ENCODE peak calls at places on chromosomes 7 and 10, in seven cellular contexts. One of them, this sample, is unnamed.

GRCh38 chr7:3279147-3279818 is 21.8 kb upstream of the SDK1 start:
- DNase-seq in activated T-helper 1 cell treated with anti-CD3 and anti-CD28 coated beads, Interleukin-2, amount 50 U/mL, for 16 hours: no peak
- DNase-seq in fibroblast of gingiva: no peak
- DNase-seq in cardiac muscle cell: no peak
- DNase-seq in mucosa of descending colon: no peak
- DNase-seq in NCI-H1092: no peak
- DNase-seq in AG04449: no peak
- DNase-seq in this sample: no peak

GRCh38 chr10:95755511-95756004 is 405 bp upstream of the ENTPD1 start:
- DNase-seq in activated T-helper 1 cell treated with anti-CD3 and anti-CD28 coated beads, Interleukin-2, amount 50 U/mL, for 16 hours: no peak
- DNase-seq in fibroblast of gingiva: no peak
- DNase-seq in cardiac muscle cell: peak
- DNase-seq in mucosa of descending colon: peak
- DNase-seq in NCI-H1092: no peak
- DNase-seq in AG04449: no peak
- DNase-seq in this sample: no peak

GRCh38 chr7:137363683-137364082 is 20.1 kb upstream of the PTN start:
- DNase-seq in activated T-helper 1 cell treated with anti-CD3 and anti-CD28 coated beads, Interleukin-2, amount 50 U/mL, for 16 hours: no peak
- DNase-seq in fibroblast of gingiva: no peak
- DNase-seq in cardiac muscle cell: no peak
- DNase-seq in mucosa of descending colon: no peak
- DNase-seq in NCI-H1092: no peak
- DNase-seq in AG04449: no peak
- DNase-seq in this sample: no peak

GRCh38 chr7:40301486-40302065 is 166.8 kb downstream of the SUGCT start:
- DNase-seq in activated T-helper 1 cell treated with anti-CD3 and anti-CD28 coated beads, Interleukin-2, amount 50 U/mL, for 16 hours: no peak
- DNase-seq in fibroblast of gingiva: peak
- DNase-seq in cardiac muscle cell: no peak
- DNase-seq in mucosa of descending colon: no peak
- DNase-seq in NCI-H1092: no peak
- DNase-seq in AG04449: no peak
- DNase-seq in this sample: no peak

GRCh38 chr7:192701-193536 is 548 bp downstream of the FAM20C start:
- DNase-seq in activated T-helper 1 cell treated with anti-CD3 and anti-CD28 coated beads, Interleukin-2, amount 50 U/mL, for 16 hours: no peak
- DNase-seq in fibroblast of gingiva: no peak
- DNase-seq in cardiac muscle cell: no peak
- DNase-seq in mucosa of descending colon: peak
- DNase-seq in NCI-H1092: no peak
- DNase-seq in AG04449: no peak
- DNase-seq in this sample: no peak

GRCh38 chr7:80370587-80370986 is 141.3 kb downstream of the GNAT3 start:
- DNase-seq in activated T-helper 1 cell treated with anti-CD3 and anti-CD28 coated beads, Interleukin-2, amount 50 U/mL, for 16 hours: no peak
- DNase-seq in fibroblast of gingiva: no peak
- DNase-seq in cardiac muscle cell: no peak
- DNase-seq in mucosa of descending colon: no peak
- DNase-seq in NCI-H1092: no peak
- DNase-seq in AG04449: no peak
- DNase-seq in this sample: no peak

GRCh38 chr10:88092975-88093374 is 229.6 kb downstream of the PTEN start:
- DNase-seq in activated T-helper 1 cell treated with anti-CD3 and anti-CD28 coated beads, Interleukin-2, amount 50 U/mL, for 16 hours: no peak
- DNase-seq in fibroblast of gingiva: no peak
- DNase-seq in cardiac muscle cell: no peak
- DNase-seq in mucosa of descending colon: peak
- DNase-seq in NCI-H1092: peak
- DNase-seq in AG04449: no peak
- DNase-seq in this sample: no peak

GRCh38 chr7:21902240-21902639 is 43.5 kb downstream of the CDCA7L start:
- DNase-seq in activated T-helper 1 cell treated with anti-CD3 and anti-CD28 coated beads, Interleukin-2, amount 50 U/mL, for 16 hours: no peak
- DNase-seq in fibroblast of gingiva: peak
- DNase-seq in cardiac muscle cell: peak
- DNase-seq in mucosa of descending colon: no peak
- DNase-seq in NCI-H1092: no peak
- DNase-seq in AG04449: peak
- DNase-seq in this sample: no peak

GRCh38 chr7:132245539-132245938 is 330.7 kb downstream of the PLXNA4 start:
- DNase-seq in activated T-helper 1 cell treated with anti-CD3 and anti-CD28 coated beads, Interleukin-2, amount 50 U/mL, for 16 hours: no peak
- DNase-seq in fibroblast of gingiva: no peak
- DNase-seq in cardiac muscle cell: no peak
- DNase-seq in mucosa of descending colon: no peak
- DNase-seq in NCI-H1092: no peak
- DNase-seq in AG04449: no peak
- DNase-seq in this sample: no peak

GRCh38 chr7:90262438-90262837 is 17.5 kb downstream of the CFAP69 start:
- DNase-seq in activated T-helper 1 cell treated with anti-CD3 and anti-CD28 coated beads, Interleukin-2, amount 50 U/mL, for 16 hours: no peak
- DNase-seq in fibroblast of gingiva: peak
- DNase-seq in cardiac muscle cell: peak
- DNase-seq in mucosa of descending colon: no peak
- DNase-seq in NCI-H1092: peak
- DNase-seq in AG04449: no peak
- DNase-seq in this sample: no peak

GRCh38 chr7:124399941-124400340 is 365.7 kb downstream of the GPR37 start:
- DNase-seq in activated T-helper 1 cell treated with anti-CD3 and anti-CD28 coated beads, Interleukin-2, amount 50 U/mL, for 16 hours: no peak
- DNase-seq in fibroblast of gingiva: no peak
- DNase-seq in cardiac muscle cell: no peak
- DNase-seq in mucosa of descending colon: no peak
- DNase-seq in NCI-H1092: no peak
- DNase-seq in AG04449: no peak
- DNase-seq in this sample: no peak

GRCh38 chr10:91642831-91643692 is 10.2 kb upstream of the PPP1R3C start:
- DNase-seq in activated T-helper 1 cell treated with anti-CD3 and anti-CD28 coated beads, Interleukin-2, amount 50 U/mL, for 16 hours: no peak
- DNase-seq in fibroblast of gingiva: peak
- DNase-seq in cardiac muscle cell: no peak
- DNase-seq in mucosa of descending colon: no peak
- DNase-seq in NCI-H1092: no peak
- DNase-seq in AG04449: no peak
- DNase-seq in this sample: no peak

GRCh38 chr10:53619678-53620077 is 847.1 kb upstream of the MBL2 start:
- DNase-seq in activated T-helper 1 cell treated with anti-CD3 and anti-CD28 coated beads, Interleukin-2, amount 50 U/mL, for 16 hours: no peak
- DNase-seq in fibroblast of gingiva: no peak
- DNase-seq in cardiac muscle cell: no peak
- DNase-seq in mucosa of descending colon: no peak
- DNase-seq in NCI-H1092: no peak
- DNase-seq in AG04449: no peak
- DNase-seq in this sample: no peak

GRCh38 chr7:158193446-158193845 is 394.2 kb downstream of the PTPRN2 start:
- DNase-seq in activated T-helper 1 cell treated with anti-CD3 and anti-CD28 coated beads, Interleukin-2, amount 50 U/mL, for 16 hours: no peak
- DNase-seq in fibroblast of gingiva: no peak
- DNase-seq in cardiac muscle cell: no peak
- DNase-seq in mucosa of descending colon: no peak
- DNase-seq in NCI-H1092: no peak
- DNase-seq in AG04449: no peak
- DNase-seq in this sample: no peak

GRCh38 chr7:115654384-115655181 is 376.0 kb downstream of the TFEC start:
- DNase-seq in activated T-helper 1 cell treated with anti-CD3 and anti-CD28 coated beads, Interleukin-2, amount 50 U/mL, for 16 hours: no peak
- DNase-seq in fibroblast of gingiva: no peak
- DNase-seq in cardiac muscle cell: no peak
- DNase-seq in mucosa of descending colon: no peak
- DNase-seq in NCI-H1092: no peak
- DNase-seq in AG04449: no peak
- DNase-seq in this sample: no peak

GRCh38 chr10:71770789-71771188 is 2.5 kb downstream of the VSIR start:
- DNase-seq in activated T-helper 1 cell treated with anti-CD3 and anti-CD28 coated beads, Interleukin-2, amount 50 U/mL, for 16 hours: no peak
- DNase-seq in fibroblast of gingiva: peak
- DNase-seq in cardiac muscle cell: peak
- DNase-seq in mucosa of descending colon: no peak
- DNase-seq in NCI-H1092: no peak
- DNase-seq in AG04449: no peak
- DNase-seq in this sample: no peak

GRCh38 chr7:70693300-70693689 is 438.6 kb upstream of the GALNT17 start:
- DNase-seq in activated T-helper 1 cell treated with anti-CD3 and anti-CD28 coated beads, Interleukin-2, amount 50 U/mL, for 16 hours: no peak
- DNase-seq in fibroblast of gingiva: peak
- DNase-seq in cardiac muscle cell: peak
- DNase-seq in mucosa of descending colon: peak
- DNase-seq in NCI-H1092: no peak
- DNase-seq in AG04449: no peak
- DNase-seq in this sample: no peak

GRCh38 chr7:116588641-116589594 is 64.1 kb downstream of the CAV1 start:
- DNase-seq in activated T-helper 1 cell treated with anti-CD3 and anti-CD28 coated beads, Interleukin-2, amount 50 U/mL, for 16 hours: no peak
- DNase-seq in fibroblast of gingiva: peak
- DNase-seq in cardiac muscle cell: peak
- DNase-seq in mucosa of descending colon: peak
- DNase-seq in NCI-H1092: peak
- DNase-seq in AG04449: no peak
- DNase-seq in this sample: no peak